ENCODE peak calls at places on chromosome 20, in seven cellular contexts. X is IMR-90, Q is fibroblast of pulmonary artery, D is HFF-Myc, R is mucosa of descending colon, U is Peyer's patch, H is ovary. J is an unnamed sample.

GRCh38 chr20:38326309-38326708 is 20.0 kb upstream of the LBP start:
- DNase-seq in X (no peak), Q (no peak), D (no peak), R (no peak), U (no peak), H (no peak), J (no peak)

GRCh38 chr20:21397341-21398108 is at the start of gene NKX2-4:
- DNase-seq in X (no peak), Q (no peak), D (no peak), R (no peak), U (no peak), H (no peak), J (no peak)

GRCh38 chr20:50918403-50918802 is 12.8 kb downstream of the ADNP start:
- DNase-seq in X (peak; percentile 75), Q (peak; percentile 64), D (no peak), R (no peak), U (no peak), H (no peak), J (no peak)

GRCh38 chr20:14792915-14793314 is 455.5 kb upstream of the FLRT3 start:
- DNase-seq in X (no peak), Q (no peak), D (no peak), R (no peak), U (no peak), H (no peak), J (no peak)

GRCh38 chr20:57433658-57434389 is 42.6 kb downstream of the RBM38 start:
- DNase-seq in X (no peak), Q (no peak), D (no peak), R (peak; percentile 56), U (no peak), H (no peak), J (no peak)

GRCh38 chr20:2752631-2753455 is 47.6 kb downstream of the CPXM1 start:
- DNase-seq in X (peak; percentile 30), Q (peak; percentile 53), D (no peak), R (no peak), U (no peak), H (peak; percentile 44), J (no peak)

GRCh38 chr20:58395604-58396003 is 6.6 kb downstream of the VAPB start:
- DNase-seq in X (no peak), Q (no peak), D (no peak), R (no peak), U (no peak), H (no peak), J (no peak)

GRCh38 chr20:34058831-34059230 is 53.2 kb downstream of the EIF2S2 start:
- DNase-seq in X (peak; percentile 23), Q (no peak), D (no peak), R (no peak), U (no peak), H (no peak), J (no peak)

GRCh38 chr20:31861346-31862156 is 8.8 kb downstream of the DUSP15 start:
- DNase-seq in X (peak; percentile 36), Q (peak; percentile 64), D (no peak), R (peak; percentile 78), U (peak; percentile 47), H (peak; percentile 55), J (no peak)

GRCh38 chr20:3239026-3239866 is at the start of gene SLC4A11:
- DNase-seq in X (peak; percentile 33), Q (peak; percentile 62), D (no peak), R (peak; percentile 84), U (no peak), H (no peak), J (no peak)

GRCh38 chr20:14948416-14948815 is 611.0 kb upstream of the FLRT3 start:
- DNase-seq in X (no peak), Q (no peak), D (no peak), R (no peak), U (no peak), H (no peak), J (no peak)

GRCh38 chr20:40718214-40718949 is 29.3 kb upstream of the MAFB start:
- DNase-seq in X (no peak), Q (no peak), D (no peak), R (no peak), U (no peak), H (no peak), J (no peak)

GRCh38 chr20:50395258-50395729 is 114.9 kb upstream of the PTPN1 start:
- DNase-seq in X (peak; percentile 34), Q (peak; percentile 32), D (no peak), R (no peak), U (no peak), H (peak; percentile 72), J (no peak)

GRCh38 chr20:58438970-58439808 is 50.2 kb downstream of the VAPB start:
- DNase-seq in X (no peak), Q (no peak), D (no peak), R (no peak), U (no peak), H (no peak), J (no peak)

GRCh38 chr20:24773168-24773567 is 175.9 kb upstream of the CST7 start:
- DNase-seq in X (no peak), Q (no peak), D (no peak), R (no peak), U (no peak), H (no peak), J (no peak)

GRCh38 chr20:32364554-32365208 is 6.5 kb downstream of the ASXL1 start:
- DNase-seq in X (no peak), Q (no peak), D (no peak), R (no peak), U (no peak), H (no peak), J (no peak)

GRCh38 chr20:54680872-54681297 is 205.5 kb downstream of the DOK5 start:
- DNase-seq in X (peak; percentile 35), Q (peak; percentile 58), D (peak; percentile 12), R (no peak), U (no peak), H (no peak), J (peak; percentile 3)

GRCh38 chr20:23212482-23212881 is 126.4 kb upstream of the CD93 start:
- DNase-seq in X (no peak), Q (no peak), D (no peak), R (no peak), U (no peak), H (no peak), J (no peak)

GRCh38 chr20:36927704-36928103 is 23.8 kb downstream of the SAMHD1 start:
- DNase-seq in X (no peak), Q (no peak), D (no peak), R (no peak), U (no peak), H (no peak), J (no peak)

GRCh38 chr20:21262812-21263211 is 40.3 kb upstream of the XRN2 start:
- DNase-seq in X (no peak), Q (no peak), D (no peak), R (no peak), U (no peak), H (no peak), J (no peak)

GRCh38 chr20:39070484-39071231 is 108.5 kb downstream of the DHX35 start:
- DNase-seq in X (peak; percentile 56), Q (peak; percentile 21), D (no peak), R (no peak), U (no peak), H (no peak), J (no peak)

GRCh38 chr20:10075606-10076005 is 40.8 kb downstream of the ANKEF1 start:
- DNase-seq in X (no peak), Q (no peak), D (no peak), R (no peak), U (no peak), H (no peak), J (no peak)

GRCh38 chr20:10078403-10078802 is 43.6 kb downstream of the ANKEF1 start:
- DNase-seq in X (no peak), Q (no peak), D (no peak), R (no peak), U (no peak), H (no peak), J (no peak)

GRCh38 chr20:10076126-10077080 is 41.6 kb downstream of the ANKEF1 start:
- DNase-seq in X (no peak), Q (peak; percentile 73), D (no peak), R (no peak), U (no peak), H (no peak), J (no peak)

GRCh38 chr20:10077886-10078285 is 43.1 kb downstream of the ANKEF1 start:
- DNase-seq in X (no peak), Q (no peak), D (no peak), R (no peak), U (no peak), H (no peak), J (no peak)

DNA sequence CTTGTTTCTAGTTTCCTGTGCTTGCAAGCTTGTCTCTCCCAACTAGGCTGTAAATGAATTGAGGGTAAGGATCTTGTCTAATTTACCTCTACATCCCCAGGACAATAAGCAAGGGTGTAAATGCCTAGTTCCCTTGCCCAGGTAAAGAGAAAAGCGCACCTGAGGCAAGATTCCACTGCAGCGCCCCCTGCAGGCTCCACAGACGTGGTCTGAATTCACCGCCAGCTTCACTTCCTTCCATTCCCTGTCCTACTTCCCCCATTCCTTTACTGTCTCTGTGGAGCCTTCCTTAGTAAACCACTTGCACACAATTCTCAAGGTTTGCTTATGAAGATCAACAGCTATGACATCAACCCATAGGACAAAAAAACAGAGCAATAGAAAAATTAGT is 42.3 kb downstream of the ANKEF1 start:
- DNase-seq in X (no peak), Q (no peak), D (no peak), R (no peak), U (no peak), H (no peak), J (no peak)
- TF ChIP-seq CTCF in X (no peak), Q (peak; percentile 42), D (peak; percentile 38), R (no peak), U (no peak), H (no peak), J (peak; percentile 48)

DNA sequence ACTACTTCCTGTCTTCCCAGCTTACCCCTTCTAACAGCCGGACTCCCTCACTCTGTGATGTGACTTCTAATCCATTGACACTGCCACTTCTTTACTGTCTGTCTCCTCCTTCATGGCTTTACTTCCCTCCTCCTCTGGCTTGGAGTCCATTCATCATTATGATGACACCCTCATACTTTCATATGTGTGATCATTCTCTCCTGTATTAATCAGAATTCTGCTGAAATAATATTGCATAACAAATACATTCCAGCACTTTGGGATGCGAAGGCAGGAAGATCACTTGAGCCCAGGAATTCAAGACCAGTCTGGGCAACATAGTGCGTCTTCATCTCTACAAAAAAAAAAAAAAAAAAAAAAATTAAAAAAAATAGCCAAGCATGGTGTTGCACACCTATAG is 147.9 kb upstream of the BTBD3 start:
- DNase-seq in X (no peak), Q (no peak), D (no peak), R (no peak), U (no peak), H (no peak), J (no peak)
- H3K4me3 ChIP-seq in X (no peak overlapping the region), Q (no peak overlapping the region), D (no peak overlapping the region), R (no peak overlapping the region), U (no peak overlapping the region), H (no peak overlapping the region), J (no peak overlapping the region)

DNA sequence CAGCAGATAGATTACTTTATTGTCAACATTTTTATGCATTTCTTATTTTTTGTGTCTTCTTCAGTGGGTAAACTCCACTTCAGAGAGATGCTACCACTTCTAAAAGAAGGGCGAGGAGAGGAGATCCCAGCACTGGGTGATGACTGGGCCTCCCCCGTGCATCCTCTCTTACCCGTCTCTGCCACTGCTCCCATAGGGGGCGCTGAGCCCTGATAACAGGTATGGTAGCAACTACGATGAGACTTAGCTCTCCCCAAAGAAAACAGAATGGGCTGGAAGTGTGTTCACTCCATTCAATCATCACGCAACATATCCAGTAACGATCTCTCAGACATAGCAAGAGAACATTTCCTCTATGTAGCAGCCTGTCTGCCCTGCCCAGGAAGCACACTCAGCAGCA is 533.3 kb upstream of the CDH4 start:
- DNase-seq in X (no peak), Q (no peak), D (no peak), R (no peak), U (no peak), H (no peak), J (no peak)
- TF ChIP-seq CTCF in X (no peak), Q (no peak), D (no peak), R (no peak), U (no peak), H (no peak), J (peak; percentile 24)

GRCh38 chr20:35741892-35742740 is at the start of gene RBM39:
- DNase-seq in X (peak; percentile 100), Q (peak; percentile 100), D (peak; percentile 100), R (peak; percentile 99), U (peak; percentile 100), H (peak; percentile 100), J (peak; percentile 100)
- H3K4me3 ChIP-seq in X (peak within 1 kb of the TSS; percentile 74), Q (peak within 1 kb of the TSS; percentile 99), D (peak within 1 kb of the TSS; percentile 92), R (peak within 1 kb of the TSS; percentile 87), U (peak within 1 kb of the TSS; percentile 73), H (peak within 1 kb of the TSS; percentile 75), J (peak within 1 kb of the TSS; percentile 84)